ENCODE peak calls at places on chromosomes 3 and 15, in nine cellular contexts. K is AG04450; A is activated CD4-positive, alpha-beta T cell treated with anti-CD3 and anti-CD28 coated beads for 48 hours; B is M059J; Y is KG1; H is astrocyte; P is upper lobe of right lung; L is Peyer's patch; J is pons. S is an unnamed sample.

GRCh38 chr3:158912188-158912587 is 110.3 kb downstream of the MFSD1 start:
- DNase-seq in K (no peak), A (no peak), B (peak), Y (no peak), H (no peak), P (no peak), L (no peak), J (no peak), S (no peak)

GRCh38 chr15:42921049-42921731 is 612 bp upstream of the TTBK2 start:
- DNase-seq in K (no peak), A (peak), B (peak), Y (no peak), H (peak), P (no peak), L (peak), J (no peak), S (peak)

GRCh38 chr3:122996038-122996580 is 31.5 kb downstream of the SEMA5B start:
- DNase-seq in K (no peak), A (no peak), B (no peak), Y (no peak), H (no peak), P (no peak), L (no peak), J (peak), S (peak)

GRCh38 chr15:55168350-55168974 is 28.3 kb downstream of the RSL24D1 start:
- DNase-seq in K (peak), A (peak), B (peak), Y (peak), H (peak), P (peak), L (peak), J (peak), S (peak)

GRCh38 chr3:180743813-180744212 is 64.5 kb upstream of the CCDC39 start:
- DNase-seq in K (no peak), A (no peak), B (no peak), Y (no peak), H (no peak), P (no peak), L (no peak), J (no peak), S (no peak)

GRCh38 chr3:65672876-65673815 is 365.6 kb downstream of the MAGI1 start:
- DNase-seq in K (peak), A (peak), B (peak), Y (peak), H (no peak), P (peak), L (peak), J (peak), S (peak)

GRCh38 chr15:63503739-63504246 is 600 bp upstream of the USP3 start:
- DNase-seq in K (peak), A (peak), B (peak), Y (peak), H (peak), P (no peak), L (peak), J (peak), S (no peak)

GRCh38 chr3:25916286-25916685 is 126.4 kb downstream of the OXSM start:
- DNase-seq in K (no peak), A (no peak), B (no peak), Y (no peak), H (no peak), P (no peak), L (no peak), J (no peak), S (no peak)

GRCh38 chr15:63487076-63487757 is 17.2 kb upstream of the USP3 start:
- DNase-seq in K (no peak), A (peak), B (peak), Y (peak), H (peak), P (peak), L (peak), J (peak), S (peak)

GRCh38 chr15:57567909-57568308 is 23.8 kb upstream of the MYZAP start:
- DNase-seq in K (no peak), A (no peak), B (peak), Y (no peak), H (no peak), P (no peak), L (no peak), J (no peak), S (no peak)

GRCh38 chr3:71583569-71584215 is at the start of gene FOXP1:
- DNase-seq in K (no peak), A (peak), B (peak), Y (no peak), H (peak), P (peak), L (peak), J (peak), S (peak)

GRCh38 chr15:100708916-100709315 is 106.5 kb downstream of the ASB7 start:
- DNase-seq in K (no peak), A (no peak), B (no peak), Y (no peak), H (no peak), P (peak), L (no peak), J (no peak), S (no peak)

GRCh38 chr3:35215525-35216500 is 423.5 kb upstream of the ARPP21 start:
- DNase-seq in K (no peak), A (no peak), B (no peak), Y (no peak), H (no peak), P (no peak), L (no peak), J (no peak), S (no peak)

GRCh38 chr3:77319711-77320110 is 279.8 kb downstream of the ROBO2 start:
- DNase-seq in K (no peak), A (no peak), B (no peak), Y (no peak), H (no peak), P (no peak), L (no peak), J (no peak), S (no peak)

GRCh38 chr3:33128706-33129105 is 14.9 kb downstream of the CRTAP start:
- DNase-seq in K (no peak), A (no peak), B (no peak), Y (no peak), H (no peak), P (no peak), L (no peak), J (no peak), S (no peak)

GRCh38 chr3:42991369-42992315 is 12.5 kb downstream of the GASK1A start:
- DNase-seq in K (no peak), A (no peak), B (no peak), Y (no peak), H (peak), P (no peak), L (no peak), J (peak), S (no peak)

GRCh38 chr3:14540821-14541385 is 761 bp upstream of the GRIP2 start:
- DNase-seq in K (no peak), A (no peak), B (no peak), Y (no peak), H (no peak), P (no peak), L (no peak), J (no peak), S (no peak)

GRCh38 chr3:49032646-49033304 is 3.6 kb upstream of the IMPDH2 start:
- DNase-seq in K (no peak), A (no peak), B (no peak), Y (no peak), H (no peak), P (no peak), L (no peak), J (no peak), S (no peak)

GRCh38 chr15:39629376-39629775 is 48.5 kb downstream of the THBS1 start:
- DNase-seq in K (no peak), A (peak), B (peak), Y (peak), H (peak), P (no peak), L (peak), J (no peak), S (no peak)

GRCh38 chr15:68298336-68298735 is 20.8 kb downstream of the FEM1B start:
- DNase-seq in K (no peak), A (no peak), B (no peak), Y (no peak), H (no peak), P (no peak), L (no peak), J (no peak), S (no peak)

GRCh38 chr15:101313041-101313761 is 18.2 kb upstream of the SNRPA1 start:
- DNase-seq in K (no peak), A (no peak), B (no peak), Y (no peak), H (no peak), P (peak), L (peak), J (no peak), S (no peak)

GRCh38 chr3:106542101-106542769 is 673.4 kb upstream of the CBLB start:
- DNase-seq in K (peak), A (no peak), B (peak), Y (no peak), H (peak), P (no peak), L (no peak), J (no peak), S (no peak)

GRCh38 chr3:127479449-127479848 is 111.1 kb downstream of the TPRA1 start:
- DNase-seq in K (no peak), A (no peak), B (no peak), Y (no peak), H (no peak), P (peak), L (no peak), J (no peak), S (no peak)

GRCh38 chr3:9028134-9028533 is 64.9 kb upstream of the RAD18 start:
- DNase-seq in K (peak), A (no peak), B (peak), Y (no peak), H (peak), P (peak), L (peak), J (peak), S (peak)

GRCh38 chr3:71048948-71049347 is 534.6 kb downstream of the FOXP1 start:
- DNase-seq in K (no peak), A (no peak), B (no peak), Y (no peak), H (no peak), P (no peak), L (no peak), J (no peak), S (no peak)

GRCh38 chr15:66387176-66388056 is 704 bp downstream of the MAP2K1 start:
- DNase-seq in K (no peak), A (peak), B (peak), Y (no peak), H (peak), P (peak), L (peak), J (peak), S (peak)

GRCh38 chr3:100634493-100635272 is 25.3 kb downstream of the ADGRG7 start:
- DNase-seq in K (no peak), A (peak), B (peak), Y (no peak), H (no peak), P (no peak), L (peak), J (no peak), S (no peak)

GRCh38 chr3:176961916-176962315 is 235.4 kb downstream of the TBL1XR1 start:
- DNase-seq in K (no peak), A (no peak), B (no peak), Y (no peak), H (peak), P (no peak), L (no peak), J (no peak), S (no peak)

S was measured in cerebellar cortex.